ENCODE peak calls at places on chromosomes 16 and 17, in five cellular contexts. One of them, this sample, is unnamed.

GRCh38 chr16:3007059-3007956 is 5.4 kb upstream of the CLDN9 start:
- DNase-seq in HCT116: no peak
- DNase-seq in SK-N-SH: no peak
- DNase-seq in HepG2: no peak
- DNase-seq in GM12878: no peak
- DNase-seq in this sample: no peak

GRCh38 chr17:77865109-77865611 is 93.3 kb upstream of the TNRC6C start:
- DNase-seq in GM12878: no peak
- DNase-seq in HepG2: no peak
- DNase-seq in HCT116: no peak
- DNase-seq in SK-N-SH: peak
- DNase-seq in this sample: no peak

GRCh38 chr17:15651583-15652110 is 32.1 kb upstream of the FBXW10B start:
- DNase-seq in GM12878: peak
- DNase-seq in SK-N-SH: peak
- DNase-seq in HCT116: peak
- DNase-seq in HepG2: peak
- DNase-seq in this sample: no peak

GRCh38 chr17:2170023-2170422 is 115.1 kb downstream of the HIC1 start:
- DNase-seq in HepG2: peak
- DNase-seq in SK-N-SH: no peak
- DNase-seq in HCT116: no peak
- DNase-seq in GM12878: no peak
- DNase-seq in this sample: no peak

GRCh38 chr17:79950306-79950705 is 85.4 kb downstream of the TBC1D16 start:
- DNase-seq in HCT116: no peak
- DNase-seq in GM12878: no peak
- DNase-seq in SK-N-SH: peak
- DNase-seq in HepG2: no peak
- DNase-seq in this sample: peak

GRCh38 chr17:8857919-8858318 is 9.6 kb downstream of the PIK3R6 start:
- DNase-seq in HCT116: no peak
- DNase-seq in SK-N-SH: no peak
- DNase-seq in HepG2: no peak
- DNase-seq in GM12878: peak
- DNase-seq in this sample: no peak

GRCh38 chr16:84286568-84287220 is 8.0 kb upstream of the WFDC1 start:
- DNase-seq in HepG2: no peak
- DNase-seq in HCT116: no peak
- DNase-seq in GM12878: no peak
- DNase-seq in SK-N-SH: no peak
- DNase-seq in this sample: no peak

GRCh38 chr17:17740627-17741237 is 59.5 kb downstream of the RAI1 start:
- DNase-seq in SK-N-SH: no peak
- DNase-seq in GM12878: no peak
- DNase-seq in HepG2: no peak
- DNase-seq in HCT116: no peak
- DNase-seq in this sample: no peak

GRCh38 chr16:2769100-2769529 is 8.0 kb downstream of the ELOB start:
- DNase-seq in SK-N-SH: no peak
- DNase-seq in HCT116: no peak
- DNase-seq in HepG2: no peak
- DNase-seq in GM12878: no peak
- DNase-seq in this sample: no peak

GRCh38 chr16:85555549-85556455 is 57.3 kb upstream of the GSE1 start:
- DNase-seq in SK-N-SH: peak
- DNase-seq in GM12878: no peak
- DNase-seq in HCT116: no peak
- DNase-seq in HepG2: peak
- DNase-seq in this sample: peak

GRCh38 chr17:82301300-82301915 is 16.0 kb downstream of the CD7 start:
- DNase-seq in GM12878: no peak
- DNase-seq in HCT116: no peak
- DNase-seq in SK-N-SH: peak
- DNase-seq in HepG2: no peak
- DNase-seq in this sample: no peak

GRCh38 chr16:55502801-55503366 is 6.0 kb upstream of the LPCAT2 start:
- DNase-seq in HCT116: peak
- DNase-seq in HepG2: peak
- DNase-seq in SK-N-SH: peak
- DNase-seq in GM12878: no peak
- DNase-seq in this sample: no peak

GRCh38 chr16:27217256-27217655 is 13.9 kb downstream of the KDM8 start:
- DNase-seq in HepG2: no peak
- DNase-seq in HCT116: no peak
- DNase-seq in GM12878: no peak
- DNase-seq in SK-N-SH: peak
- DNase-seq in this sample: no peak

GRCh38 chr17:71969500-71969899 is 151.3 kb upstream of the SOX9 start:
- DNase-seq in SK-N-SH: no peak
- DNase-seq in GM12878: no peak
- DNase-seq in HCT116: no peak
- DNase-seq in HepG2: no peak
- DNase-seq in this sample: no peak

GRCh38 chr16:10827691-10828341 is 9.2 kb upstream of the TVP23A start:
- DNase-seq in HCT116: no peak
- DNase-seq in HepG2: no peak
- DNase-seq in GM12878: no peak
- DNase-seq in SK-N-SH: no peak
- DNase-seq in this sample: no peak

GRCh38 chr16:20074089-20074956 is 633 bp upstream of the GPR139 start:
- DNase-seq in HepG2: no peak
- DNase-seq in GM12878: no peak
- DNase-seq in SK-N-SH: peak
- DNase-seq in HCT116: no peak
- DNase-seq in this sample: no peak

GRCh38 chr17:59172436-59173004 is 17.0 kb downstream of the PRR11 start:
- DNase-seq in GM12878: no peak
- DNase-seq in HCT116: no peak
- DNase-seq in HepG2: no peak
- DNase-seq in SK-N-SH: no peak
- DNase-seq in this sample: no peak

GRCh38 chr17:49681336-49681735 is 3.4 kb upstream of the SPOP start:
- DNase-seq in HepG2: no peak
- DNase-seq in SK-N-SH: no peak
- DNase-seq in GM12878: no peak
- DNase-seq in HCT116: no peak
- DNase-seq in this sample: no peak

DNA sequence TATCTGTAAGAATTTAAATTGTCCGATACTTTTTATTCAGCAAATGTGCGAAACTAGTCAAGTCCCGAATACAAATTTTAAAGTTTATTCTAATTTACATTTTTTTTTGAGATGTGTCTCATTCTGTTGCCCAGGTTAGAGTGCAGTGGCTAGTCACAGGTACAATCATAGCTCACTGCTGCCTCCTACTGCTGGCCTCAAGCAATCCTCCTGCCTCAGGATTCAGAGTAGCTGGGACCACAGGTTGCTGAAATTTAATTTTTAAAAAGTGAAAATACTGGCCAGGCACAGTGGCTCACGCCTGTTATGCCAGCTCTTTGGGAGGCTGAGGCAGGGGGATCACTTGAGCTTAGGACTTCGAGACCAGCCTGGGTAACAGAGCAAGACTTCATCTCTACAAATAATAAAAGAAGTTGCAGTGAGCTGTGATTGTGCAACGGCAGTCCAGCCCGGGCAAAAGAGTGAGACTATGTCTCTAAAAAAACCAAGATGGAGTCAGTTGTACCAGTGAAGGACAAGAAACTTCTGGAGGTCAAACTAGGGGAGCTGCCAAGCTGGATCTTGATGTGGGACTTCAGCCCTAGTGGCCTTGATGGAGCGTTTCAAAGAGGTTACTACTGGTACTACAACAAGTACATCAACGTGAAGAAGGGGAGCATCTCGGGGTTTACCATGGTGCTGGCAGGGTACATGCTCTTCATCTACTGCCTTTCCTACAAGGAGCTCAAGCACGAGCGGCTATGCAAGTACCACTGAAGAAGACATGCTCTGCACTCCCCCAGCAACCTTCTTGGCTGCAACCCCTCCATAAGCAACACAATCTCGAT is 5.6 kb downstream of the POLG2 start:
- DNase-seq in SK-N-SH: no peak
- DNase-seq in GM12878: no peak
- DNase-seq in HCT116: no peak
- DNase-seq in HepG2: peak
- DNase-seq in this sample: no peak
- TF ChIP-seq MAX in SK-N-SH: no peak
- TF ChIP-seq MAX in GM12878: no peak
- TF ChIP-seq MAX in HCT116: no peak
- TF ChIP-seq MAX in HepG2: no peak
- TF ChIP-seq MAX in this sample: no peak

DNA sequence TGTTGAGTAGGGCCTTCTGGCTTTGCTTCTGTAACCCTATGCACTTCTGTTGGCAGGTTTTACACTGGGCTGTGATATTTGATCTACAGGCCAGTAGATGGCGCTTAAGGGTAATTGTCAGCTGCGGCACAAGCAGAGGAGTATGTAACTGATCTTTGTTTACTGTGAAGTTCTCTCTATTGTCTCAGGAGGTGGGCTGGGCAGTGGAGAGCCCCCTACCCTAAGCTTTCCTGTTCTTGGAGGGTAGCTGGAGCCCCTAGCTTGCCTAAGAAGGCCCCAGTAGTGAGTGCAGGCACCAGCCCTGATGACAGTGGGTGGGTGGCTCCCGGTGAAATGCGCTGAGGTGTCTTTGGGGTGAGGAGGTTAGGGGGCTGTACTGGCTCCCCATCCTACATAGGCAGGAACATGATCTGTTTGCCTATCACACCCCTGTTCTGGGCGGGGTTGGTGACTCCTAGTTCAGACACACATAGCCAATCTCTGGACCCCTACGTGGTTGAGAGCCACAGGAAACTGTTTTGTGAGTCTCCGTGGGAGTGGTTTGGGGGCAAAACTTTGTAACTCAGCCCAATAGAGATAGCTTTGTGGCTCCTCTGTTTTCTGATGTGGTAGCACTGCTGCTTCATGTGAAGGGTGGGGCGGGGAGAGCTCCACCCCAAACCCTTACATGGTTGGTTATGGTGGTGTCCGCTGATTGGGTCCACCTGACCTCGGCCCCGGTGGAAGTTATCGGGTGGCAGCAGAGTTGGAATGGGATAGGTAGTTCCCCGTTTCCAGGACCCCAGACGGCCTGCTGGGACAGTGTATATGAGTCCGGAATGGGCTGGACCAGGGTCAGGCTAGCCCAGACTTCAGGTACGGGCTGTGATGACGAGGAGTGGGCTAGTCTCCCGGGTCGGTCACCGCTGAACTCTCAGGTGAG is 60.4 kb downstream of the SLFN11 start:
- DNase-seq in HCT116: peak
- DNase-seq in SK-N-SH: peak
- DNase-seq in HepG2: peak
- DNase-seq in GM12878: peak
- DNase-seq in this sample: peak
- TF ChIP-seq SIN3A in HCT116: no peak
- TF ChIP-seq SIN3A in SK-N-SH: no peak
- TF ChIP-seq SIN3A in HepG2: no peak
- TF ChIP-seq SIN3A in GM12878: no peak
- TF ChIP-seq SIN3A in this sample: peak

GRCh38 chr16:12804395-12804794 is 708 bp upstream of the CPPED1 start:
- DNase-seq in GM12878: no peak
- DNase-seq in SK-N-SH: no peak
- DNase-seq in HCT116: no peak
- DNase-seq in HepG2: no peak
- DNase-seq in this sample: no peak
- H3K27ac ChIP-seq in GM12878: no peak
- H3K27ac ChIP-seq in SK-N-SH: peak
- H3K27ac ChIP-seq in HCT116: no peak
- H3K27ac ChIP-seq in HepG2: no peak
- H3K27ac ChIP-seq in this sample: no peak

GRCh38 chr16:14560523-14560922 is 69.5 kb downstream of the PARN start:
- DNase-seq in GM12878: no peak
- DNase-seq in HepG2: no peak
- DNase-seq in HCT116: no peak
- DNase-seq in SK-N-SH: no peak
- DNase-seq in this sample: no peak
- TF ChIP-seq MAX in GM12878: no peak
- TF ChIP-seq MAX in HepG2: no peak
- TF ChIP-seq MAX in HCT116: no peak
- TF ChIP-seq MAX in SK-N-SH: no peak
- TF ChIP-seq MAX in this sample: no peak

GRCh38 chr17:75872434-75873351 is 5.7 kb downstream of the TRIM47 start:
- DNase-seq in HepG2: peak
- DNase-seq in SK-N-SH: peak
- DNase-seq in GM12878: no peak
- DNase-seq in HCT116: no peak
- DNase-seq in this sample: no peak
- TF ChIP-seq SIN3A in HepG2: no peak
- TF ChIP-seq SIN3A in SK-N-SH: no peak
- TF ChIP-seq SIN3A in GM12878: no peak
- TF ChIP-seq SIN3A in HCT116: no peak
- TF ChIP-seq SIN3A in this sample: no peak

GRCh38 chr16:11841026-11841425 is 10.3 kb downstream of the RSL1D1 start:
- DNase-seq in HepG2: no peak
- DNase-seq in HCT116: no peak
- DNase-seq in GM12878: no peak
- DNase-seq in SK-N-SH: no peak
- DNase-seq in this sample: no peak

GRCh38 chr16:11833951-11834695 is 17.2 kb downstream of the RSL1D1 start:
- DNase-seq in GM12878: no peak
- DNase-seq in HCT116: no peak
- DNase-seq in HepG2: peak
- DNase-seq in SK-N-SH: no peak
- DNase-seq in this sample: no peak

GRCh38 chr16:11835891-11836652 is 15.3 kb downstream of the RSL1D1 start:
- DNase-seq in GM12878: no peak
- DNase-seq in HepG2: no peak
- DNase-seq in SK-N-SH: no peak
- DNase-seq in HCT116: no peak
- DNase-seq in this sample: no peak

GRCh38 chr16:11836653-11837244 is 14.6 kb downstream of the RSL1D1 start:
- DNase-seq in GM12878: no peak
- DNase-seq in HepG2: no peak
- DNase-seq in HCT116: no peak
- DNase-seq in SK-N-SH: no peak
- DNase-seq in this sample: no peak

GRCh38 chr16:11835309-11835708 is 16.0 kb downstream of the RSL1D1 start:
- DNase-seq in HepG2: no peak
- DNase-seq in HCT116: no peak
- DNase-seq in SK-N-SH: no peak
- DNase-seq in GM12878: no peak
- DNase-seq in this sample: no peak
- H3K27ac ChIP-seq in HepG2: no peak
- H3K27ac ChIP-seq in HCT116: no peak
- H3K27ac ChIP-seq in SK-N-SH: peak
- H3K27ac ChIP-seq in GM12878: no peak
- H3K27ac ChIP-seq in this sample: no peak

DNA sequence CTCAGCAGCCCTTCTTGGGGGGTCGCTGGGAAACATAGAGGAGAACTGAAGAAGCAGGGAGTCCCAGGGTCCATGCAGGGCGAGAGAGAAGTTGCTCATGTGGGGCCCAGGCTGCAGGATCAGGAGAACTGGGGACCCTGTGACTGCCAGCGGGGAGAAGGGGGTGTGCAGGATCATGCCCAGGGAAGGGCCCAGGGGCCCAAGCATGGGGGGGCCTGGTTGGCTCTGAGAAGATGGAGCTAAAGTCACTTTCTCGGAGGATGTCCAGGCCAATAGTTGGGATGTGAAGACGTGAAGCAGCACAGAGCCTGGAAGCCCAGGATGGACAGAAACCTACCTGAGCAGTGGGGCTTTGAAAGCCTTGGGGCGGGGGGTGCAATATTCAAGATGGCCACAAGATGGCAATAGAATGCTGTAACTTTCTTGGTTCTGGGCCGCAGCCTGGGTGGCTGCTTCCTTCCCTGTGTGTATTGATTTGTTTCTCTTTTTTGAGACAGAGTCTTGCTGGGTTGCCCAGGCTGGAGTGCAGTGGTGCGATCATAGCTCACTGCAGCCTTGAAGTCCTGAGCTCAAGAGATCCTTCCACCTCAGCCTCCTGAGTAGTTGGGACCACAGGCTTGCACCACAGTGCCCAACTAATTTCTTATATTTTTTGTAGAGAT is 3.4 kb downstream of the STH start:
- DNase-seq in HepG2: peak
- DNase-seq in GM12878: peak
- DNase-seq in SK-N-SH: peak
- DNase-seq in HCT116: peak
- DNase-seq in this sample: peak
- TF ChIP-seq MAX in HepG2: no peak
- TF ChIP-seq MAX in GM12878: no peak
- TF ChIP-seq MAX in SK-N-SH: no peak
- TF ChIP-seq MAX in HCT116: no peak
- TF ChIP-seq MAX in this sample: no peak

This sample was measured in H1.